ENCODE peak calls at places on chromosomes 4 and X, in four cellular contexts. J is SK-N-SH, T is HepG2, Q is GM12878. B is an unnamed sample.

GRCh38 chr4:12844111-12844510 is 640.0 kb downstream of the RAB28 start:
- DNase-seq in Q (no peak), T (no peak), J (no peak), B (no peak)

GRCh38 chr4:13441506-13441905 is 42.6 kb downstream of the RAB28 start:
- DNase-seq in J (no peak), Q (no peak), T (no peak), B (no peak)

GRCh38 chr4:48943387-48943786 is 36.8 kb upstream of the OCIAD2 start:
- DNase-seq in J (no peak), T (peak; percentile 22), Q (no peak), B (peak; percentile 53)

GRCh38 chr4:163063891-163064290 is 102.8 kb downstream of the NAF1 start:
- DNase-seq in T (no peak), J (no peak), Q (no peak), B (no peak)

GRCh38 chrX:15854712-15855561 is at the start of gene AP1S2:
- DNase-seq in T (peak; percentile 80), Q (peak; percentile 90), J (peak; percentile 97), B (peak; percentile 94)

GRCh38 chrX:140157143-140157542 is 191.8 kb upstream of the CXorf66 start:
- DNase-seq in Q (no peak), J (no peak), T (no peak), B (no peak)

GRCh38 chr4:43457866-43458265 is 565.4 kb downstream of the GRXCR1 start:
- DNase-seq in Q (no peak), J (no peak), T (no peak), B (no peak)

GRCh38 chr4:164648151-164648848 is 105.6 kb upstream of the SMIM31 start:
- DNase-seq in J (no peak), T (no peak), Q (no peak), B (no peak)

GRCh38 chr4:139556071-139556734 is at the start of gene SETD7:
- DNase-seq in J (peak; percentile 76), Q (no peak), T (no peak), B (peak; percentile 77)

GRCh38 chr4:94673961-94674360 is 83.8 kb upstream of the BMPR1B start:
- DNase-seq in Q (no peak), J (no peak), T (no peak), B (no peak)

GRCh38 chr4:19686456-19686855 is 565.2 kb upstream of the SLIT2 start:
- DNase-seq in J (no peak), Q (no peak), T (no peak), B (no peak)

GRCh38 chr4:7154351-7154981 is 37.9 kb upstream of the SORCS2 start:
- DNase-seq in T (no peak), Q (no peak), J (no peak), B (no peak)

GRCh38 chr4:156676116-156676851 is 295.3 kb downstream of the PDGFC start:
- DNase-seq in T (no peak), J (no peak), Q (no peak), B (no peak)

GRCh38 chrX:148562846-148563245 is 62.4 kb downstream of the AFF2 start:
- DNase-seq in T (no peak), J (no peak), Q (no peak), B (no peak)

GRCh38 chrX:28639502-28639901 is 52.3 kb downstream of the IL1RAPL1 start:
- DNase-seq in T (no peak), Q (no peak), J (no peak), B (no peak)

GRCh38 chrX:63503541-63503940 is 152.4 kb upstream of the SPIN4 start:
- DNase-seq in J (no peak), T (no peak), Q (no peak), B (peak; percentile 3)

GRCh38 chrX:105701310-105702052 is 120.9 kb upstream of the NRK start:
- DNase-seq in T (no peak), J (peak; percentile 0), Q (no peak), B (no peak)

GRCh38 chr4:148445071-148445902 is 3.1 kb upstream of the NR3C2 start:
- DNase-seq in J (peak; percentile 72), T (no peak), Q (no peak), B (no peak)

GRCh38 chrX:54248309-54248708 is 65.3 kb upstream of the FAM120C start:
- DNase-seq in T (peak; percentile 12), Q (no peak), J (no peak), B (peak; percentile 15)

GRCh38 chrX:134936542-134936941 is 54.2 kb upstream of the SMIM10 start:
- DNase-seq in T (peak; percentile 58), J (no peak), Q (no peak), B (peak; percentile 29)

DNA sequence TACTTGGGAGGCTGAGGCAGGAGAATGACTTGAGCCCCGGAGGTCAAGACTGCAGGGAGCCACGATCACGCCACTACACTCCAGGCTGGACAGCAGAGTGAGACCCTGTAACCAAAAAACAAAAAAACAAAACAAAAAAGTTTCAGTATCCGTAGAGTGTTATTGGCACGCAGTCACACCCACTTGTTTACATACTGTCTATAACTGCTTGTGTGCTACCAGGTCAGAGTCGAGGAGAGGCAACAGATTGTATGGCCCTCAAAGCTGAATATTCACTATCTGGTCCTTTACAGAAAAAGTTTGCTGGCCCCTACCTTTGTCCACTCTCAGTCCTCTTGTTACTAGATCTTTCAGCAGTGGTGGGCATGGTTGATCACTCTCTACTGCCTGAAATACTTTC is 8.2 kb upstream of the CD99L2 start:
- DNase-seq in J (no peak), T (no peak), Q (no peak), B (no peak)
- TF ChIP-seq PBX3 in J (no peak), T (no peak), Q (no peak), B (no peak)

GRCh38 chrX:41472231-41472815 is 25.2 kb downstream of the NYX start:
- DNase-seq in T (no peak), Q (no peak), J (no peak), B (no peak)
- TF ChIP-seq SMC3 in T (no peak), Q (no peak), J (no peak), B (no peak)

DNA sequence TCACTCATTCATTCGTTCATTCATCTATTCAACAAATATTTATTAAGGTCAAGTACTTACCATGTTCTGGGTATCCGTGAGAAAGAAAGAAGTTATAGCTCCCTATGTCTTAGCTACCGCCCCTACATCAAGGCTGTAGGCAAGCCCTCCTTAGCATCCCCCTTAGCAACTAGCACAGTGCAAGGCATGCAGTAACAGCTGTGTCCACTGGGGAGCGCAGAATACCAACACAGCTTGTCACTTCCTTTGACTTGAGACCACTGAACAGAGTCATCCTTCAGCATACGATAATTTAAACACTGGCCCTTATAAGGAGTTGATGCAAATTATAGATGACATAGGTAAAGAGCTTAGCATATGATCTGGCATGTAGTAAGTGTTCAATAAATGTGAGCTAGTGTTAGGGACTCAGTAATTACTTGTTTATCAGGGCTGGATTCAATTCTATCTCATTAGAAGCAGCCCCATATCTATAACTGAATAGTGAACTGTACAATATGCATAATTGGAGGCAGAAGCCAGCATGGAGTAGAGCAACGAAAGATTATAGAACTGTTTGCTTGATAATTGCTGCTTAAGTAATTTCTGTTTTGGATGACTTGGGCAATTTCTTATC is 8.7 kb downstream of the KIAA1210 start:
- DNase-seq in T (peak; percentile 17), J (peak; percentile 53), Q (no peak), B (peak; percentile 50)
- TF ChIP-seq PBX3 in T (no peak), J (no peak), Q (no peak), B (no peak)

DNA sequence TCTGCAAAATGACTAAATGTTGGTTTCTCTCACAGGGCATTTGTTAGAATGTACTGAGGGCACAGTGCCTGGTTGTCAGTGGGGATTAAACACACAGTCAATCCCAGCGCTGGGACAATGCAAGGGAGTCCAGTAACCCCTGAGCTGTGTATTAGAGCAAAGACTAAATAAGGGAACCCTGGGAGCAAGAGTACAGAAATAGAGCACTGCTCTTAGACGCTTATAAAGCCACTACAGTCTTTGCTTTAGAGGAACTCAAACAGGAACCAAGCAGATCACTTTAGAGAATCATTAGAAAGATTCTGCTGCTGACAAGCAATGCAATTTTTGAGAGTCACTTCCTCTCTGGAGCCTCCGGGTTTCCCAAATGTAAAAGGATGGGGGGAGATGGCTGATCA is 137.9 kb upstream of the CPEB2 start:
- DNase-seq in Q (no peak), T (no peak), J (no peak), B (no peak)
- TF ChIP-seq SMC3 in Q (no peak), T (no peak), J (no peak), B (no peak)

GRCh38 chrX:68897118-68897517 is 68.3 kb downstream of the EFNB1 start:
- DNase-seq in Q (no peak), J (no peak), T (no peak), B (no peak)

GRCh38 chrX:68896581-68896980 is 67.8 kb downstream of the EFNB1 start:
- DNase-seq in Q (no peak), T (no peak), J (no peak), B (no peak)

GRCh38 chrX:68894142-68894512 is 65.3 kb downstream of the EFNB1 start:
- DNase-seq in J (peak; percentile 57), T (no peak), Q (no peak), B (no peak)

GRCh38 chrX:68894513-68895338 is 65.9 kb downstream of the EFNB1 start:
- DNase-seq in Q (no peak), J (peak; percentile 73), T (no peak), B (no peak)

DNA sequence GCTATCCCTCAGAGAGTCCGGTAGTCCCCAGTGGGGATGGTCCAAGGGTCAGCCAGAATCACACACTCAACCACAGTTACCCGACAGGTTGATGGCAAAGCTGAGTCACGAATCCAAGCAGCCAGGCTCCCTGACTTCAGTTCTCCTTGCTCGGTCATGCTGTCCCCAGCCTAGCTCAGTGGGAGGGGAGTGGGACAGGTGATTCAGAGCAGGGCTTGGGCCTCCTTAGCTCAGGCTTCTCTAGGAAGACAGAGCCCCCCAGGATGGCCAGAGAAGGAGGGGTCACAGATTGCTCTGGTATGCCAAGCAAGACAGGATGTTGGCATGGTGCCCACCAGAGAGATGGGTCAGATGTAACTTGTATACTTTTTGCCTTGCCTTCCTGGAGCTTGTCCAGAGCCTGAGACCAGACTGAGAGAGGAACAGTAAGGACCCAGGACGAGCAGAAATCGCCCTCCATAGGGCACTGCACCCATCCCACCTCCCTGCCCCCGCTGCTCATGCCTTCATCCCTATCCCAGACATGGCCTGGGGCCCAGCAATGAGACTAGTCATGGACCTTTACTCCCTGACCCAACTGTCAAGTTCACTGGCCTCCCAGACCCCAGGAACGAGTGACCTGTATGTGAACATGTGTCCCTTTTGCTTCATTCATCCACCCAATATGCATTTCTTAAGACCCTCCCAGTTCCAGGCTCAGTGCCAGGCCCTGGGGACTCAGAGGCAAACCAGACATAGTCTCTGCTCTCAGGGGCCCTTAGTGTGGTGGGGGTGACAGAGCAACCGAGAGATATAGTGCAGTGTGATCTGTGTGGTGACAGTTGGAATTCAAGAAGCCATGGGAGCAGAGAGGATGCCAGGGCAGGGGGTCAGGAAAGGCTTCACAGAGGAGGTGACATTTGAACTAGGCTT is 66.8 kb downstream of the EFNB1 start:
- DNase-seq in T (peak; percentile 3), J (peak; percentile 68), Q (no peak), B (no peak)
- TF ChIP-seq PBX3 in T (no peak), J (no peak), Q (no peak), B (no peak)